ENCODE peak calls at places on chromosomes 1 and 21, in four cellular contexts. A is tibial nerve; U is A549; O is CD8-positive, alpha-beta memory T cell. G is an unnamed sample.

GRCh38 chr1:223733898-223734852 is 21.8 kb downstream of the CAPN2 start:
- DNase-seq in O (no peak), A (no peak), U (no peak), G (no peak)

GRCh38 chr1:245742891-245743290 is 588.1 kb downstream of the KIF26B start:
- DNase-seq in U (no peak), A (no peak), O (no peak), G (no peak)

GRCh38 chr21:44391345-44392091 is 38.1 kb downstream of the TRPM2 start:
- DNase-seq in U (no peak), A (peak), O (no peak), G (no peak)

GRCh38 chr1:52139817-52140540 is 1.9 kb upstream of the ZFYVE9 start:
- DNase-seq in U (no peak), O (no peak), A (no peak), G (no peak)

GRCh38 chr1:206513312-206514111 is 6.2 kb downstream of the RASSF5 start:
- DNase-seq in A (peak), O (no peak), U (no peak), G (no peak)

GRCh38 chr1:32361308-32361673 is 994 bp downstream of the FAM229A start:
- DNase-seq in O (no peak), U (no peak), A (no peak), G (no peak)

GRCh38 chr21:19228241-19228640 is 824.7 kb upstream of the TMPRSS15 start:
- DNase-seq in U (no peak), A (no peak), O (no peak), G (no peak)

GRCh38 chr1:210446479-210446878 is 117.8 kb downstream of the HHAT start:
- DNase-seq in A (no peak), U (no peak), O (peak), G (no peak)

GRCh38 chr1:2558861-2559260 is 2.7 kb downstream of the TNFRSF14 start:
- DNase-seq in A (no peak), U (no peak), O (no peak), G (no peak)

GRCh38 chr1:50110656-50111055 is 1.9 kb downstream of the ELAVL4 start:
- DNase-seq in A (no peak), U (no peak), O (no peak), G (no peak)

DNA sequence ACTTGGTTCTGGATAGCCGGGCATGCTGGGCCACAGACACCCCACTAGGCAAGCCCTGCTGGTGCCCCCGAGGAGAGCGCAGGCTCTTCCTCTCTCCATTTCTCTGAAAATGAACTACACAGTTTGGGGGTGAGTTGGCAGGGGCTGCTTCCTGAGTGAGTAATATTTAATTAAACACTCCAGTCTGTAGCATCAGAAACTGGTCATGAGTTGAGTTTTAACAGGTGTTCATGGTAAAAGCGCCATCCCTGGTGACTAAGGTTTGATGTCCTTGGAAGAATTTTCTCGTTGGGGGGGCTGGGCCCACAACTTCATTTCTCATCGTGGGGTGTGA is 1.7 kb downstream of the SPSB1 start:
- DNase-seq in U (no peak), O (no peak), A (no peak), G (no peak)
- H3K4me3 ChIP-seq in U (peak), O (no peak), A (peak), G (peak)

GRCh38 chr1:157040802-157041201 is 4.7 kb downstream of the ARHGEF11 start:
- DNase-seq in U (no peak), O (no peak), A (no peak), G (no peak)

GRCh38 chr1:157043685-157044084 is 1.9 kb downstream of the ARHGEF11 start:
- DNase-seq in A (no peak), O (no peak), U (no peak), G (no peak)

GRCh38 chr1:157044326-157044725 is 1.2 kb downstream of the ARHGEF11 start:
- DNase-seq in U (no peak), A (no peak), O (no peak), G (no peak)

GRCh38 chr1:157045251-157046218 is at the start of gene ARHGEF11:
- DNase-seq in A (peak), U (peak), O (peak), G (no peak)

GRCh38 chr1:157042852-157043251 is 2.7 kb downstream of the ARHGEF11 start:
- DNase-seq in A (no peak), U (no peak), O (no peak), G (no peak)
- H3K4me3 ChIP-seq in A (peak), U (no peak), O (no peak), G (peak)

GRCh38 chr1:178145605-178146004 is 51.7 kb downstream of the RASAL2 start:
- DNase-seq in O (no peak), A (no peak), U (no peak), G (no peak)

GRCh38 chr1:178142806-178143205 is 48.9 kb downstream of the RASAL2 start:
- DNase-seq in A (no peak), U (no peak), O (no peak), G (no peak)

GRCh38 chr1:178146456-178146855 is 52.6 kb downstream of the RASAL2 start:
- DNase-seq in O (no peak), A (no peak), U (no peak), G (no peak)

DNA sequence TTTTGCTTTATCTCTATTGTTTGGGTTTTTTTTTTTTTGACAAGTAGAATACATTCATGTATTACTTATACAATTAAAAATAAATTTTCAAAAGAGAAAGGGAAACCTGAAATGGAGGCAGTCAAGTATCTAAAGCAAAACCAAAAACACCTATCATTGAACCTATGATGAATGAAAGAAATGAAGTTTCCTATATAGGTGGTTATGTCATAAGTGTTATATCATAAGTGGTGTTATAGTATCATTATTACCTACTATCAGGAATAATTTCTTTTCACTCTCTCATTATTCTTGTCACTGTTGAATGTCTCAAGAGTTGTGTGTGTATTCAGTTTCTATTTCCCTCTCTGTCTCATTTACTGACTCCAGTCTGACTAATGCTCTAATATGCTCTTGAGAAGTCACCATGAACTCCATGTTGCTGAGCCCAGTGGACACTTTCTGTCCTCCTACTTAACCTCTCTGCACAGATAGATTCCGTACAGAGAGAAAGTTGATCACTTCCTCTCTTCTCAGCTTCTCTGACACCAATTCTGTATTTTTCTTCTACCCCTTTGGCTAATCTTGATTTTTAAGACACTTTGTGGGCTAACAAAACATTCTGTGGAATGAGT is 49.9 kb downstream of the RASAL2 start:
- DNase-seq in U (no peak), A (no peak), O (no peak), G (no peak)
- H3K4me3 ChIP-seq in U (no peak), A (no peak), O (no peak), G (no peak)

GRCh38 chr21:46636550-46637289 is 1.2 kb downstream of the PRMT2 start:
- DNase-seq in A (no peak), U (no peak), O (no peak), G (no peak)
- H3K4me3 ChIP-seq in A (peak), U (peak), O (peak), G (peak)

GRCh38 chr1:202007279-202007678 is 3.1 kb upstream of the ELF3 start:
- DNase-seq in A (no peak), O (no peak), U (no peak), G (no peak)
- H3K4me3 ChIP-seq in A (no peak), O (no peak), U (no peak), G (no peak)

G was measured in esophagus squamous epithelium.